ENCODE peak calls at places on chromosomes 4 and X, in six cellular contexts. O, L, Y, U, X and P are unnamed samples.

GRCh38 chr4:15398001-15398400 is 29.8 kb upstream of the C1QTNF7 start:
- DNase-seq in O (no peak), L (peak; percentile 31), Y (peak; percentile 73), U (peak; percentile 56), X (no peak), P (no peak)

GRCh38 chrX:148947399-148948025 is 447.1 kb downstream of the AFF2 start:
- DNase-seq in O (no peak), L (peak; percentile 45), Y (peak; percentile 54), U (no peak), X (no peak), P (no peak)

GRCh38 chr4:98626350-98626749 is 32.1 kb downstream of the TSPAN5 start:
- DNase-seq in O (peak; percentile 91), L (peak; percentile 87), Y (peak; percentile 93), U (peak; percentile 38), X (no peak), P (peak; percentile 40)

GRCh38 chrX:3592184-3592583 is 121.3 kb downstream of the PRKX start:
- DNase-seq in O (no peak), L (no peak), Y (no peak), U (no peak), X (no peak), P (no peak)

GRCh38 chrX:68287419-68287818 is 145.9 kb downstream of the OPHN1 start:
- DNase-seq in O (no peak), L (no peak), Y (no peak), U (no peak), X (no peak), P (no peak)

GRCh38 chr4:131584587-131584986 is 1564.5 kb upstream of the PCDH10 start:
- DNase-seq in O (no peak), L (no peak), Y (peak; percentile 98), U (peak; percentile 87), X (no peak), P (no peak)

GRCh38 chr4:157220026-157220881 is at the start of gene GRIA2:
- DNase-seq in O (no peak), L (peak; percentile 52), Y (peak; percentile 53), U (no peak), X (peak; percentile 8), P (peak; percentile 89)

GRCh38 chr4:104575293-104575692 is 80.6 kb upstream of the CXXC4 start:
- DNase-seq in O (no peak), L (no peak), Y (no peak), U (no peak), X (no peak), P (no peak)

GRCh38 chrX:65871671-65872311 is 168.1 kb downstream of the VSIG4 start:
- DNase-seq in O (peak; percentile 47), L (no peak), Y (peak; percentile 84), U (peak; percentile 58), X (peak; percentile 29), P (peak; percentile 49)

GRCh38 chr4:21032246-21032645 is 332.0 kb downstream of the PACRGL start:
- DNase-seq in O (no peak), L (no peak), Y (no peak), U (no peak), X (no peak), P (no peak)

GRCh38 chr4:88275949-88276515 is 8.3 kb downstream of the PPM1K start:
- DNase-seq in O (no peak), L (no peak), Y (no peak), U (no peak), X (no peak), P (no peak)

GRCh38 chrX:107505223-107505622 is 55.8 kb downstream of the FRMPD3 start:
- DNase-seq in O (peak; percentile 74), L (no peak), Y (no peak), U (no peak), X (no peak), P (no peak)

GRCh38 chrX:107508925-107509324 is 59.5 kb downstream of the FRMPD3 start:
- DNase-seq in O (no peak), L (no peak), Y (no peak), U (no peak), X (no peak), P (no peak)

GRCh38 chrX:107507093-107507743 is 57.8 kb downstream of the FRMPD3 start:
- DNase-seq in O (no peak), L (no peak), Y (no peak), U (no peak), X (no peak), P (no peak)

GRCh38 chrX:107506596-107507031 is 57.2 kb downstream of the FRMPD3 start:
- DNase-seq in O (no peak), L (no peak), Y (no peak), U (no peak), X (no peak), P (no peak)

DNA sequence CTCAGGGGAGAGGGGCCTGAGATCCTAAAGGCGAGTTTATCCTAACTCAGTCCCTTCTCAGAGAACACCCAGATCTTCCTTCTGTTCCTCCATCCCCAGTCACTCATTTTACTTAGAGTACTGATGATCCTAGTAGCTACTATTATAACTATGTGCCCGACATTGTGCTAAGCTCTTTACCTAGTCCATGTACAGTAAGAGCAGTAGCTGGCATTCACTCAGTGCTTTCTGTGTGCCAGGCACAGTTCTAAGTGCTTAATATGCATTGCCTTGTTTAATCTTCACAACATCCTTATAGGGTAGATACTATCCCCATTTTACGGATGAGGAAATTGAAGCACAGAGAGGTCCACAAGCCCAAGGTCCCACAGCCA is 58.3 kb downstream of the FRMPD3 start:
- DNase-seq in O (no peak), L (no peak), Y (no peak), U (no peak), X (no peak), P (no peak)
- TF ChIP-seq EZH2 in O (no peak), L (no peak), Y (peak; percentile 77), U (no peak), X (no peak), P (no peak)

DNA sequence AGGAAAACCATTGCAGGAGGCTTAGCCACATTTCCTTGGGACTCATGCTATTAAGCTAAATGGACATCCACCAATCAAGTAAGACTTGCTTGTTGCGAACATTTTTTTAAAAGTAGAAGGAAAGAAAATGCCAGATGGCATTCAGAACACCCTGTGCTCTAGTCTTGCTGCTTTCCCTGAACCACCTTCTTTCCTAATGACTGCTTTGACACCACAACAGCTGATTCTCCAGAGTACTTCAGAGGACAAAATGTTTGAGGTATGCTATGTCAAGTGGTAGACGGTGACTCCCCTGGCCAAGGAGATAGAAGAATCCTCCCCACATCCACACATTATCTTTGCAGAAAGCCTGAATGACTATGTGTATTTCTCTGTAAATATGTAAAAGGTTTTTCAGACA is 65.4 kb downstream of the ANK2 start:
- DNase-seq in O (no peak), L (no peak), Y (no peak), U (no peak), X (no peak), P (no peak)
- TF ChIP-seq CTCF in O (no peak), L (no peak), Y (no peak), U (no peak), X (no peak), P (no peak)

GRCh38 chr4:141788169-141788915 is 152.0 kb downstream of the IL15 start:
- DNase-seq in O (no peak), L (no peak), Y (no peak), U (no peak), X (no peak), P (no peak)
- H3K27ac ChIP-seq in O (no peak overlapping the region), L (no peak overlapping the region), Y (no peak overlapping the region), U (no peak overlapping the region), X (no peak overlapping the region), P (no peak overlapping the region)

DNA sequence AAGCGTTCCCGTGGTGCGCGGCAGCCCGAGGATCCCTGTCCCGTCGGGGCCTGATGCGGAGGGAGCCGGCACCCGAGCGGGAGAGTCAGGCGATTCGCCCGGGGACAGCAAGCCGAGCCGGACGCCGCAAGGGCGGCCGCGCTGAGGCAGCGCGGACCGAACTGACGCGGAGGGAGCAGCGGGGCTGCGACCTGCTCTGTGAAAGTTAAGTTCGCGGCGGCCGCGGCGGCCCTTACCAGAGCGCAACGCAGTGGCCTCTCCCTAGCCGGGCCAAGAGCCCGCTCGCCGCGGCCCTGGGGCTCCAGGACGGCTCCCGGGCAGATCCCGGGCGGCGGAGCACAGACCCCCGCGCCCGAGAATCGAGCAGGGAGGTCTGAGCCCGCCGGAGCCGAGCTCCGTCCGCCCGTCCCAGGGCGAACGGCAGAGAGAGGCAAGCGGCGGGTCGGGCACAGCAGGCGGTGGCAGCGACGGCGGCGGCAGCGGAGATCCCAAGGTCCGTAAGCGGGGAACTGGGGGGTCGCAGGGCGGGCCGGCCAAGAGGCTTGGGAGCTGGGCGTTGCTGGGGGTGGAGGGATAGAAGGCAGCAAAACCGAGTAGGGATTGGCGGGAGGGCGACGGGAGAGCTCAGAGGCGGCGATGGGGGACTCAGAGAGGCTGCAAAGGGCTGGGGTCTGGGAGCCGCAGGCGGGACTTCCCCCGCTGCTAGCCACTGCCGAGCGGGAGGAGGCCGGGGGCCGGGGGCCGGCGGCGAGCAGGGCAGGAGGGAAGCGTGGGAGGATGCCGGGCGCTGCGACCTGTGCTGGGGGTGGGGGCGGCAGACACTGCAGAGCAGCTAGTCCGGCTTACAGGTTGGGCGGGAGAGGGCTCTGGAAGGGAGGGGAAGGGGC is 1.0 kb downstream of the GPR50 start:
- DNase-seq in O (no peak), L (no peak), Y (no peak), U (no peak), X (no peak), P (peak; percentile 18)
- TF ChIP-seq EZH2 in O (no peak), L (no peak), Y (peak; percentile 12), U (peak; percentile 73), X (no peak), P (peak; percentile 95)

GRCh38 chrX:21806691-21807090 is 32.7 kb upstream of the MBTPS2 start:
- DNase-seq in O (peak; percentile 45), L (no peak), Y (peak; percentile 51), U (no peak), X (no peak), P (no peak)
- TF ChIP-seq CTCF in O (no peak), L (no peak), Y (no peak), U (no peak), X (no peak), P (no peak)

DNA sequence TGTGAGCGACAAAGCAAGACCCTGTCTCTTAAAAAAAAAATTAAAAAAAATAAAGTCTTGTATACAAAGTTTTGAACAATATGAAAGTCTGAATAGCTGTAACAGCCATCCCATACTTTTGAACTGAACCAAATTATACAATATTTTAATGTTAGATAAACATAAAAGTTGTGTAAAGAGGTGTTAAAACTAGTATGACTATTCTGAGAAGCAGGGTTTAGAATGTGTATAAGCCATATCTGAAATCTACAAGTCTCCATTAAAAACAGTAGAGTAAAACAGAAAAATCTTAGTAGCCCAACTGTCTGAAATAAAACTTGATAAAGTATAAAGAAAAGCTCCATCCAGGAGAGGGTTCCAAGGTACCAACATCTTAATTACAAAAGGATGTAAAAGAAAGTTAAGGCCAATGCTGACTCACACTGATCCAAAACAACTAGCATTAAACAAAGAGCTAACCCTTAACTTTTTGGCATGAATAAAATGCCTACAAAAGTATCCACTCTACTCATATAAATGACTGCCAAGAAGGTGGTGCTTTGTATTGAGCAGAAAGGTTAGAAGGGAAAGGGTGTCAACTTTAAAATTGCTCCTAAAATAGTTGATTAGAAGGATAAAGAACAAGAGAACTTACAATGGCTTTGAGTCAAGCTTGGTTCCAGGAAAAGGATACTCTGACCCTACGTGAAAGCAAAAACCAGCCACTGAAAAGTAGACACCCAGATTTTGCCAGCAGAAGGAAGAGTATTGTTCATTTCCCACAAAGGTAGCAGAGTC is 18.5 kb downstream of the CNOT6L start:
- DNase-seq in O (no peak), L (peak; percentile 42), Y (peak; percentile 0), U (no peak), X (no peak), P (no peak)
- H3K27ac ChIP-seq in O (no peak overlapping the region), L (no peak overlapping the region), Y (no peak overlapping the region), U (no peak overlapping the region), X (peak overlapping the region; percentile 51), P (no peak overlapping the region)

GRCh38 chrX:11665144-11666040 is at the start of gene ARHGAP6:
- DNase-seq in O (no peak), L (peak; percentile 77), Y (peak; percentile 39), U (no peak), X (no peak), P (peak; percentile 47)
- TF ChIP-seq EZH2 in O (no peak), L (no peak), Y (peak; percentile 34), U (no peak), X (no peak), P (no peak)

GRCh38 chr4:25863347-25863784 is 578 bp upstream of the SEL1L3 start:
- DNase-seq in O (no peak), L (no peak), Y (no peak), U (no peak), X (no peak), P (peak; percentile 64)
- TF ChIP-seq CTCF in O (no peak), L (peak; percentile 31), Y (no peak), U (peak; percentile 34), X (no peak), P (peak; percentile 49)